ENCODE peak calls at places on chromosomes 4 and X, in seven cellular contexts. E is GM12878, L is OCI-LY7, A is MM.1S, S is fibroblast of lung, M is GM23248, Q is astrocyte. F is an unnamed sample. For H3K79me2, the result is how much of the 10 kb centered on the place peaks cover.

GRCh38 chr4:2302387-2303119 is 40.6 kb upstream of the MXD4 start:
- DNase-seq in E (no peak), L (no peak), A (no peak), S (peak), M (no peak), Q (no peak), F (no peak)

GRCh38 chr4:340011-340410 is 2.4 kb downstream of the ZNF141 start:
- DNase-seq in E (no peak), L (peak), A (no peak), S (no peak), M (peak), Q (no peak), F (peak)

GRCh38 chr4:35525192-35525978 is 718.9 kb downstream of the ARAP2 start:
- DNase-seq in E (no peak), L (no peak), A (no peak), S (no peak), M (no peak), Q (no peak), F (peak)

GRCh38 chr4:8050555-8051206 is 107.9 kb downstream of the ABLIM2 start:
- DNase-seq in E (no peak), L (no peak), A (no peak), S (peak), M (peak), Q (peak), F (no peak)

GRCh38 chrX:43899878-43900815 is 17.9 kb upstream of the MAOB start:
- DNase-seq in E (no peak), L (no peak), A (no peak), S (no peak), M (no peak), Q (no peak), F (no peak)

GRCh38 chrX:70168238-70169188 is 8.8 kb upstream of the DGAT2L6 start:
- DNase-seq in E (no peak), L (peak), A (no peak), S (peak), M (peak), Q (peak), F (peak)

GRCh38 chrX:150219374-150220185 is 143.5 kb upstream of the MAMLD1 start:
- DNase-seq in E (no peak), L (no peak), A (no peak), S (peak), M (peak), Q (peak), F (peak)

GRCh38 chrX:155544886-155545285 is 67.9 kb downstream of the TMLHE start:
- DNase-seq in E (no peak), L (no peak), A (no peak), S (no peak), M (no peak), Q (peak), F (no peak)

GRCh38 chrX:47191806-47192401 is 1.7 kb upstream of the UBA1 start:
- DNase-seq in E (no peak), L (peak), A (no peak), S (no peak), M (no peak), Q (no peak), F (no peak)

GRCh38 chrX:10884246-10884645 is 226.9 kb upstream of the HCCS start:
- DNase-seq in E (no peak), L (no peak), A (no peak), S (peak), M (peak), Q (no peak), F (no peak)

GRCh38 chrX:77342028-77342427 is 105.2 kb upstream of the FGF16 start:
- DNase-seq in E (no peak), L (no peak), A (no peak), S (no peak), M (no peak), Q (no peak), F (no peak)

GRCh38 chrX:77742788-77743476 is 43.1 kb downstream of the ATRX start:
- DNase-seq in E (no peak), L (no peak), A (no peak), S (no peak), M (peak), Q (no peak), F (no peak)

GRCh38 chr4:80206541-80207171 is 9.4 kb downstream of the PRDM8 start:
- DNase-seq in E (no peak), L (no peak), A (no peak), S (no peak), M (no peak), Q (no peak), F (no peak)

GRCh38 chr4:82431026-82431745 is 796 bp downstream of the ENOPH1 start:
- DNase-seq in E (no peak), L (peak), A (peak), S (no peak), M (peak), Q (peak), F (no peak)

GRCh38 chrX:53262918-53263394 is 18.4 kb downstream of the IQSEC2 start:
- DNase-seq in E (no peak), L (no peak), A (no peak), S (peak), M (peak), Q (peak), F (no peak)

GRCh38 chr4:176320340-176320975 is 692 bp downstream of the SPCS3 start:
- DNase-seq in E (peak), L (peak), A (peak), S (peak), M (peak), Q (peak), F (peak)

GRCh38 chr4:7389719-7390118 is 45.0 kb downstream of the PSAPL1 start:
- DNase-seq in E (no peak), L (no peak), A (no peak), S (no peak), M (no peak), Q (no peak), F (no peak)

GRCh38 chrX:120144178-120144844 is 14.1 kb upstream of the RHOXF2 start:
- DNase-seq in E (no peak), L (no peak), A (no peak), S (peak), M (peak), Q (no peak), F (peak)

GRCh38 chrX:46849933-46850332 is 13.1 kb downstream of the RP2 start:
- DNase-seq in E (no peak), L (no peak), A (no peak), S (no peak), M (peak), Q (no peak), F (no peak)

GRCh38 chrX:16869393-16870094 is 618 bp downstream of the RBBP7 start:
- DNase-seq in E (no peak), L (peak), A (peak), S (no peak), M (peak), Q (no peak), F (peak)

GRCh38 chrX:129743835-129744234 is 5.1 kb downstream of the XPNPEP2 start:
- DNase-seq in E (no peak), L (no peak), A (no peak), S (no peak), M (no peak), Q (no peak), F (no peak)

GRCh38 chr4:124337874-124338273 is 374.7 kb downstream of the ANKRD50 start:
- DNase-seq in E (no peak), L (no peak), A (no peak), S (peak), M (no peak), Q (no peak), F (no peak)

GRCh38 chr4:98682719-98683118 is 24.3 kb upstream of the TSPAN5 start:
- DNase-seq in E (no peak), L (no peak), A (no peak), S (peak), M (peak), Q (peak), F (no peak)

GRCh38 chrX:35101901-35102300 is 159.3 kb downstream of the FAM47B start:
- DNase-seq in E (no peak), L (no peak), A (no peak), S (no peak), M (no peak), Q (no peak), F (no peak)

GRCh38 chr4:185115827-185116232 is 27.2 kb upstream of the SLC25A4 start:
- DNase-seq in E (no peak), L (no peak), A (no peak), S (peak), M (peak), Q (peak), F (peak)

GRCh38 chr4:3708103-3708510 is 58.1 kb upstream of the ADRA2C start:
- DNase-seq in E (no peak), L (no peak), A (no peak), S (no peak), M (peak), Q (no peak), F (peak)

GRCh38 chrX:40061871-40062524 is 35.8 kb downstream of the BCOR start:
- DNase-seq in E (no peak), L (no peak), A (no peak), S (no peak), M (no peak), Q (no peak), F (no peak)

GRCh38 chrX:40176256-40176978 is 78.7 kb upstream of the BCOR start:
- DNase-seq in E (no peak), L (peak), A (peak), S (no peak), M (peak), Q (no peak), F (peak)

GRCh38 chrX:46686003-46686645 is 72.8 kb downstream of the SLC9A7 start:
- DNase-seq in E (no peak), L (peak), A (peak), S (peak), M (peak), Q (no peak), F (peak)

GRCh38 chrX:110284159-110284558 is 33.7 kb downstream of the AMMECR1 start:
- DNase-seq in E (no peak), L (no peak), A (no peak), S (peak), M (peak), Q (peak), F (no peak)

GRCh38 chrX:67544871-67545771 is 1.3 kb downstream of the AR start:
- DNase-seq in E (no peak), L (no peak), A (no peak), S (peak), M (peak), Q (peak), F (peak)

GRCh38 chr4:15398001-15398400 is 29.8 kb upstream of the C1QTNF7 start:
- DNase-seq in E (no peak), L (no peak), A (no peak), S (peak), M (peak), Q (no peak), F (no peak)

GRCh38 chr4:15398732-15399131 is 29.1 kb upstream of the C1QTNF7 start:
- DNase-seq in E (no peak), L (no peak), A (no peak), S (no peak), M (no peak), Q (no peak), F (no peak)

GRCh38 chr4:15402146-15402545 is 25.7 kb upstream of the C1QTNF7 start:
- DNase-seq in E (no peak), L (no peak), A (no peak), S (peak), M (peak), Q (peak), F (no peak)

GRCh38 chr4:15400911-15401671 is 26.7 kb upstream of the C1QTNF7 start:
- DNase-seq in E (no peak), L (no peak), A (peak), S (peak), M (peak), Q (peak), F (no peak)

GRCh38 chr4:15400276-15400675 is 27.6 kb upstream of the C1QTNF7 start:
- DNase-seq in E (no peak), L (no peak), A (no peak), S (no peak), M (no peak), Q (no peak), F (no peak)
- H3K4me2 ChIP-seq in E (no peak), L (no peak), A (peak), S (no peak), M (peak), Q (no peak), F (peak)

GRCh38 chr4:94548571-94548970 is 96.8 kb downstream of the PDLIM5 start:
- DNase-seq in E (no peak), L (no peak), A (no peak), S (peak), M (peak), Q (peak), F (peak)
- H3K79me2 ChIP-seq in E (under half), L (under half), A (under half), S (under half), M (half or more), Q (half or more), F (under half)

GRCh38 chr4:41217020-41217333 is 2.6 kb upstream of the APBB2 start:
- DNase-seq in E (no peak), L (no peak), A (no peak), S (no peak), M (no peak), Q (no peak), F (no peak)
- H3K4me2 ChIP-seq in E (peak), L (peak), A (peak), S (peak), M (peak), Q (peak), F (peak)

GRCh38 chrX:148537556-148538182 is 37.3 kb downstream of the AFF2 start:
- DNase-seq in E (no peak), L (peak), A (no peak), S (no peak), M (no peak), Q (no peak), F (peak)
- H3K79me2 ChIP-seq in E (under half), L (half or more), A (under half), S (under half), M (under half), Q (under half), F (under half)

GRCh38 chr4:110850461-110851447 is 227.9 kb upstream of the PITX2 start:
- DNase-seq in E (no peak), L (no peak), A (no peak), S (no peak), M (no peak), Q (no peak), F (peak)
- H3K4me2 ChIP-seq in E (no peak), L (no peak), A (no peak), S (no peak), M (no peak), Q (no peak), F (no peak)